ENCODE peak calls at places on chromosome 2, in six cellular contexts. B is nephron progenitor cell, Y is B cell, S is left ventricle myocardium superior, Z is neural crest cell, L is HFFc6. M is an unnamed sample.

GRCh38 chr2:8437228-8437948 is 244.5 kb upstream of the ID2 start:
- DNase-seq in B (no peak), Y (no peak), S (no peak), Z (no peak), L (no peak), M (no peak)

GRCh38 chr2:85135066-85135914 is 2.1 kb downstream of the TCF7L1 start:
- DNase-seq in B (peak), Y (no peak), S (no peak), Z (no peak), L (no peak), M (no peak)

GRCh38 chr2:8515864-8516533 is 165.9 kb upstream of the ID2 start:
- DNase-seq in B (no peak), Y (no peak), S (no peak), Z (no peak), L (no peak), M (no peak)

GRCh38 chr2:160324161-160324768 is 124.2 kb upstream of the ITGB6 start:
- DNase-seq in B (peak), Y (no peak), S (peak), Z (peak), L (peak), M (peak)

GRCh38 chr2:15471606-15472005 is 89.5 kb downstream of the NBAS start:
- DNase-seq in B (no peak), Y (no peak), S (no peak), Z (no peak), L (no peak), M (no peak)

GRCh38 chr2:176470713-176471112 is 201.5 kb downstream of the MTX2 start:
- DNase-seq in B (no peak), Y (no peak), S (no peak), Z (no peak), L (no peak), M (no peak)

GRCh38 chr2:176356251-176356650 is 87.0 kb downstream of the MTX2 start:
- DNase-seq in B (no peak), Y (no peak), S (no peak), Z (no peak), L (no peak), M (no peak)

GRCh38 chr2:234187646-234188174 is 137.2 kb downstream of the SPP2 start:
- DNase-seq in B (no peak), Y (no peak), S (no peak), Z (no peak), L (no peak), M (no peak)

GRCh38 chr2:26805241-26805676 is 19.4 kb downstream of the CENPA start:
- DNase-seq in B (no peak), Y (no peak), S (no peak), Z (no peak), L (peak), M (no peak)

GRCh38 chr2:98479959-98480524 is 35.4 kb downstream of the INPP4A start:
- DNase-seq in B (no peak), Y (no peak), S (peak), Z (no peak), L (peak), M (peak)

M was measured in NCI-H446 treated with DMSO at 0.1 percent for 48 hours.